ENCODE peak calls at places on chromosomes 4 and X, in ten cellular contexts. J, R, D, L, T, Q, E, N, K and G are unnamed samples.
A peak's percentile ranks its signal among the peaks of the same experiment; 100 is the strongest.

GRCh38 chr4:126850286-126850685 is 782.5 kb upstream of the INTU start:
- DNase-seq in J (no peak), R (peak; percentile 96), D (no peak), L (no peak), T (no peak), Q (no peak), E (no peak), N (no peak), K (peak; percentile 98), G (no peak)

GRCh38 chrX:104253567-104254441 is 929 bp downstream of the ESX1 start:
- DNase-seq in J (peak; percentile 1), R (no peak), D (no peak), L (no peak), T (peak; percentile 43), Q (no peak), E (no peak), N (no peak), K (no peak), G (no peak)

GRCh38 chr4:27007507-27007906 is 146.9 kb downstream of the STIM2 start:
- DNase-seq in J (no peak), R (peak; percentile 66), D (no peak), L (no peak), T (no peak), Q (no peak), E (no peak), N (no peak), K (no peak), G (no peak)

GRCh38 chr4:62487016-62487415 is 1286.9 kb downstream of the ADGRL3 start:
- DNase-seq in J (no peak), R (no peak), D (no peak), L (no peak), T (no peak), Q (no peak), E (no peak), N (no peak), K (no peak), G (no peak)

GRCh38 chrX:2627272-2627867 is 63.7 kb upstream of the CD99 start:
- DNase-seq in J (no peak), R (peak; percentile 42), D (peak; percentile 35), L (no peak), T (peak; percentile 64), Q (no peak), E (peak; percentile 64), N (no peak), K (peak; percentile 41), G (no peak)

GRCh38 chrX:40434443-40434842 is 146.3 kb upstream of the ATP6AP2 start:
- DNase-seq in J (no peak), R (no peak), D (no peak), L (no peak), T (no peak), Q (no peak), E (no peak), N (no peak), K (no peak), G (no peak)

GRCh38 chrX:100368167-100368566 is 41.9 kb downstream of the PCDH19 start:
- DNase-seq in J (no peak), R (peak; percentile 8), D (no peak), L (no peak), T (peak; percentile 44), Q (no peak), E (no peak), N (no peak), K (no peak), G (no peak)

GRCh38 chr4:122100508-122100907 is 51.6 kb upstream of the BLTP1 start:
- DNase-seq in J (no peak), R (no peak), D (no peak), L (no peak), T (no peak), Q (no peak), E (no peak), N (no peak), K (no peak), G (no peak)

GRCh38 chr4:176001171-176002006 is 64.3 kb upstream of the WDR17 start:
- DNase-seq in J (peak; percentile 6), R (peak; percentile 21), D (no peak), L (no peak), T (peak; percentile 90), Q (no peak), E (no peak), N (no peak), K (no peak), G (peak; percentile 55)

GRCh38 chr4:142703694-142704309 is 142.3 kb downstream of the INPP4B start:
- DNase-seq in J (no peak), R (no peak), D (peak; percentile 23), L (no peak), T (no peak), Q (no peak), E (peak; percentile 66), N (no peak), K (no peak), G (no peak)

GRCh38 chrX:18946157-18946556 is 37.8 kb downstream of the PHKA2 start:
- DNase-seq in J (no peak), R (peak; percentile 10), D (no peak), L (no peak), T (no peak), Q (no peak), E (no peak), N (no peak), K (no peak), G (no peak)

GRCh38 chr4:132101526-132101925 is 1047.6 kb upstream of the PCDH10 start:
- DNase-seq in J (no peak), R (peak; percentile 52), D (no peak), L (no peak), T (no peak), Q (no peak), E (no peak), N (no peak), K (no peak), G (no peak)

GRCh38 chrX:54492340-54492739 is 3.7 kb downstream of the FGD1 start:
- DNase-seq in J (no peak), R (peak; percentile 74), D (no peak), L (no peak), T (peak; percentile 34), Q (no peak), E (no peak), N (no peak), K (peak; percentile 61), G (no peak)

GRCh38 chr4:92305148-92305877 is 1.5 kb downstream of the GRID2 start:
- DNase-seq in J (peak; percentile 72), R (peak; percentile 59), D (no peak), L (peak; percentile 55), T (peak; percentile 96), Q (no peak), E (peak; percentile 0), N (no peak), K (peak; percentile 16), G (peak; percentile 67)

GRCh38 chrX:12950851-12951589 is 23.9 kb upstream of the TMSB4X start:
- DNase-seq in J (no peak), R (no peak), D (peak; percentile 69), L (peak; percentile 77), T (peak; percentile 83), Q (no peak), E (peak; percentile 86), N (no peak), K (peak; percentile 11), G (no peak)

GRCh38 chrX:46739736-46740135 is 19.2 kb downstream of the SLC9A7 start:
- DNase-seq in J (no peak), R (no peak), D (no peak), L (no peak), T (no peak), Q (no peak), E (no peak), N (no peak), K (no peak), G (no peak)

GRCh38 chrX:17412692-17413091 is 37.7 kb downstream of the NHS start:
- DNase-seq in J (no peak), R (peak; percentile 40), D (no peak), L (no peak), T (no peak), Q (no peak), E (no peak), N (no peak), K (peak; percentile 81), G (no peak)

GRCh38 chr4:23260510-23260909 is 567.8 kb downstream of the GBA3 start:
- DNase-seq in J (no peak), R (no peak), D (no peak), L (no peak), T (no peak), Q (no peak), E (no peak), N (no peak), K (peak; percentile 6), G (no peak)

GRCh38 chr4:44425614-44426208 is 22.9 kb downstream of the KCTD8 start:
- DNase-seq in J (no peak), R (peak; percentile 5), D (no peak), L (no peak), T (peak; percentile 62), Q (no peak), E (no peak), N (no peak), K (no peak), G (no peak)

GRCh38 chr4:6907658-6908191 is 1.9 kb upstream of the TBC1D14 start:
- DNase-seq in J (peak; percentile 41), R (no peak), D (no peak), L (peak; percentile 72), T (peak; percentile 71), Q (no peak), E (no peak), N (no peak), K (no peak), G (no peak)

GRCh38 chrX:36909584-36909983 is 98.6 kb upstream of the FAM47C start:
- DNase-seq in J (no peak), R (peak; percentile 7), D (no peak), L (no peak), T (no peak), Q (no peak), E (no peak), N (no peak), K (peak; percentile 0), G (no peak)

GRCh38 chr4:117560329-117560728 is 474.0 kb upstream of the NDST3 start:
- DNase-seq in J (no peak), R (peak; percentile 2), D (no peak), L (no peak), T (no peak), Q (no peak), E (no peak), N (no peak), K (peak; percentile 21), G (no peak)